ENCODE peak calls at places on chromosomes 6 and 20, in seven cellular contexts. G, Y, R, X, H, M and P are unnamed samples.

GRCh38 chr6:12602342-12602741 is 114.2 kb upstream of the PHACTR1 start:
- DNase-seq in G (no peak), Y (no peak), R (peak; percentile 57), X (peak; percentile 16), H (peak; percentile 52), M (no peak), P (no peak)

GRCh38 chr20:62703853-62704228 is 4.8 kb upstream of the NTSR1 start:
- DNase-seq in G (no peak), Y (no peak), R (no peak), X (no peak), H (no peak), M (no peak), P (no peak)

GRCh38 chr6:157107915-157108651 is 215.2 kb downstream of the TMEM242 start:
- DNase-seq in G (no peak), Y (peak; percentile 82), R (peak; percentile 75), X (peak; percentile 95), H (peak; percentile 95), M (no peak), P (peak; percentile 64)

GRCh38 chr20:11976966-11977365 is 59.3 kb downstream of the BTBD3 start:
- DNase-seq in G (no peak), Y (no peak), R (no peak), X (no peak), H (no peak), M (no peak), P (no peak)

GRCh38 chr20:52826722-52827121 is 145.4 kb upstream of the TSHZ2 start:
- DNase-seq in G (no peak), Y (no peak), R (no peak), X (no peak), H (no peak), M (no peak), P (no peak)

GRCh38 chr6:45843848-45844521 is 171.7 kb downstream of the CLIC5 start:
- DNase-seq in G (no peak), Y (no peak), R (no peak), X (peak; percentile 79), H (peak; percentile 49), M (no peak), P (no peak)

GRCh38 chr6:108875161-108875555 is 26.9 kb downstream of the ARMC2 start:
- DNase-seq in G (no peak), Y (no peak), R (no peak), X (no peak), H (no peak), M (no peak), P (no peak)

GRCh38 chr6:110550353-110550752 is 73.9 kb upstream of the SLC22A16 start:
- DNase-seq in G (no peak), Y (no peak), R (no peak), X (no peak), H (no peak), M (no peak), P (no peak)

DNA sequence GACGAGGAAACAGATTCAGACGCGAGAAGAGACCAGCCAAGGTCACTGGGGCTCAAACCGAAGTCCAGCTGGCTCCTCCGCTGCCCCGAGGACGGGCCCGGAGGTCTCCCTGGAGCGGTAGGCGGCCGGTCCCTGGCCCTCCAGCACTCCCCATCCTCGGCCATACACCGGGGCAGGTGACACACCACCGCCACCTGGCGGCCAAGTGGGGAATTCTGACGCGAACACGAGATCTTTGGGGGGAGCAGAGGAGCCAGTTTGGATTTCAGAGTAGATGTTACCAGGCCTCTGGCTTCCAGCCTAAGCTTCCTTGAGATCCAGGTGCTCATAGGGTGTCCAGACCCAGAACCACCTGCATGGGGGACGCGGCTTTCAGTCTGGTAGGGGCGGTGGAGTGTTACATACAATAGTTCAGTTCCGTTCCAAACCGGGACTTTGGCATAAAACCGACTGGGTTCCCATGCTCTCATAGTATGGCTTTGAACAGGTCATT is 16.1 kb downstream of the BPIFB1 start:
- DNase-seq in G (peak; percentile 61), Y (peak; percentile 29), R (peak; percentile 54), X (peak; percentile 15), H (peak; percentile 54), M (peak; percentile 70), P (peak; percentile 3)
- TF ChIP-seq CTCF in G (peak; percentile 87), Y (peak; percentile 94), R (peak; percentile 79), X (peak; percentile 84), H (peak; percentile 93), M (peak; percentile 91), P (peak; percentile 89)

GRCh38 chr6:160386869-160387518 is 38.8 kb downstream of the SLC22A3 start:
- DNase-seq in G (peak; percentile 63), Y (no peak), R (peak; percentile 78), X (peak; percentile 9), H (peak; percentile 88), M (peak; percentile 82), P (no peak)
- TF ChIP-seq CTCF in G (no peak), Y (no peak), R (no peak), X (peak; percentile 6), H (no peak), M (no peak), P (no peak)

DNA sequence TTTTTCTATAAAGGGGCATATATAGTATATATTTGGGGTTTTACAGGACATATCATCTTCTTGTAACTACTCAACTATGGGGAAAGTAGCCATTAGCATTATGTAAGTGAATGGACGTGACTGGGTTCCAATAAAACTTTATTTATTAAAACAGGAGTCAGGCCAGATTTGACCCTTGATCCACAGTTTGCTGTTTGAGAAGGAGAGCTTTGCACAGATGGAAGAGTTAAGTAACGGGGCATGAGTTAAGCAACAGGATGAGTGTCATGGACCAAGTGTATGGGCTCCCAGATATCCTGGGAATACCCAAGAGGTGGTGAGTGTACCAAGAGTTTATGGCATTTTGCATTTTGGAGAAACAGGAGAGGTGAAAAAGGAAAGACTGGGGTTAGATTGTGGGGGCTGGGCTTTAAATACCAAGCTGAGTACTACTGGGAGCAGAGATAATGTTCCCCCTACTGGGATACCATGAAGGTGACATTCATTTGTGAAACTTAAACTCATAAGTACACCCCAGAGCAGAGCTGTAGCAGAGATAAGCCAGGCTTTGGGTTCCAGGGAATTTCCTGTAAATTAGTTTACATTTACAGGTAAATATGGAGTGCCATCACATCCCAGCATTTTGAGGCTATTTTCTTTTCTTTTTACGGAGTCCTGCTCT is 18.5 kb upstream of the SCUBE3 start:
- DNase-seq in G (no peak), Y (peak; percentile 63), R (no peak), X (no peak), H (no peak), M (no peak), P (no peak)
- TF ChIP-seq CTCF in G (no peak), Y (no peak), R (no peak), X (no peak), H (no peak), M (no peak), P (no peak)

GRCh38 chr20:51238675-51239305 is 215.9 kb upstream of the KCNG1 start:
- DNase-seq in G (no peak), Y (no peak), R (no peak), X (no peak), H (no peak), M (no peak), P (no peak)

GRCh38 chr20:51233345-51233744 is 210.4 kb upstream of the KCNG1 start:
- DNase-seq in G (no peak), Y (no peak), R (no peak), X (no peak), H (no peak), M (no peak), P (no peak)

GRCh38 chr20:51236396-51236795 is 213.5 kb upstream of the KCNG1 start:
- DNase-seq in G (no peak), Y (no peak), R (no peak), X (peak; percentile 12), H (no peak), M (no peak), P (no peak)

GRCh38 chr20:51237790-51238189 is 214.9 kb upstream of the KCNG1 start:
- DNase-seq in G (peak; percentile 21), Y (no peak), R (no peak), X (no peak), H (no peak), M (no peak), P (no peak)

DNA sequence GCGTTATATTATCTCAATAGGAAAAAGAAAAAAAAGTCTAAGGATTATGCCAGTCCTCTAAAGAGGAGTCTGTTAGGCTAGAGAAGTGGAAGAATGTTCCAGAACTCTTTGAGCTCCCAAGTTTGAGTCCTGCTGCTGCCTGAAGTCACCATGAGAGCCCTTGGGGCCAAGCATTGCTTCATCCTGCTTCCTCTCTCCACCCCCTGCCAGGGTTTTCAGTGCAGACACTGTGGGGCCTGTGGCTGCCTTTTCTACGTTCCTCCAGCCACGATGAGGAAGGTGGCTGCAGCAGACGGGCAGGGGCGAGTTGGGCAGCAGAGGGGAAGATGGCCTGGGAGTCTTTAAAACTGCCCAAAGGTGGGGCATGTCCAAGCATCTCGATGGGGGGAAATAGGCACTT is 214.4 kb upstream of the KCNG1 start:
- DNase-seq in G (peak; percentile 42), Y (peak; percentile 6), R (no peak), X (no peak), H (peak; percentile 59), M (no peak), P (no peak)
- TF ChIP-seq CTCF in G (no peak), Y (no peak), R (no peak), X (no peak), H (no peak), M (no peak), P (no peak)

GRCh38 chr20:41853803-41854202 is 235.6 kb upstream of the CHD6 start:
- DNase-seq in G (no peak), Y (no peak), R (no peak), X (no peak), H (no peak), M (no peak), P (no peak)

GRCh38 chr20:41848180-41848579 is 230.0 kb upstream of the CHD6 start:
- DNase-seq in G (no peak), Y (no peak), R (peak; percentile 5), X (no peak), H (no peak), M (no peak), P (no peak)
- TF ChIP-seq CTCF in G (no peak), Y (no peak), R (no peak), X (no peak), H (no peak), M (no peak), P (no peak)

GRCh38 chr6:62392289-62392688 is 106.3 kb upstream of the KHDRBS2 start:
- DNase-seq in G (no peak), Y (no peak), R (no peak), X (no peak), H (no peak), M (no peak), P (no peak)

GRCh38 chr6:62393608-62394007 is 107.6 kb upstream of the KHDRBS2 start:
- DNase-seq in G (no peak), Y (no peak), R (no peak), X (no peak), H (no peak), M (no peak), P (no peak)

GRCh38 chr6:62391358-62391757 is 105.3 kb upstream of the KHDRBS2 start:
- DNase-seq in G (no peak), Y (no peak), R (no peak), X (no peak), H (no peak), M (no peak), P (no peak)

GRCh38 chr6:62390413-62390812 is 104.4 kb upstream of the KHDRBS2 start:
- DNase-seq in G (no peak), Y (no peak), R (no peak), X (no peak), H (no peak), M (no peak), P (no peak)
- TF ChIP-seq CTCF in G (no peak), Y (no peak), R (no peak), X (no peak), H (no peak), M (no peak), P (no peak)

GRCh38 chr20:37282558-37282957 is 6.9 kb upstream of the MANBAL start:
- DNase-seq in G (no peak), Y (peak; percentile 73), R (peak; percentile 79), X (peak; percentile 60), H (peak; percentile 84), M (peak; percentile 82), P (no peak)
- TF ChIP-seq CTCF in G (no peak), Y (peak; percentile 76), R (peak; percentile 57), X (peak; percentile 73), H (peak; percentile 63), M (peak; percentile 62), P (peak; percentile 69)